ENCODE peak calls at places on chromosomes 5 and 9, in four cellular contexts. G, H, M and K are unnamed samples.

GRCh38 chr5:136066705-136067271 is 38.0 kb downstream of the TGFBI start:
- DNase-seq in M (peak), G (peak), H (peak), K (peak)

GRCh38 chr9:79257215-79257614 is 314.6 kb upstream of the TLE4 start:
- DNase-seq in G (no peak), M (no peak), H (peak), K (peak)

GRCh38 chr5:41670854-41671791 is 160.7 kb upstream of the PLCXD3 start:
- DNase-seq in H (no peak), M (no peak), G (no peak), K (no peak)

GRCh38 chr5:132962429-132962928 is 955 bp downstream of the AFF4 start:
- DNase-seq in G (peak), H (peak), M (peak), K (peak)

GRCh38 chr9:135388530-135388929 is 91.1 kb upstream of the PPP1R26 start:
- DNase-seq in H (no peak), G (no peak), M (no peak), K (no peak)

GRCh38 chr9:99253134-99253533 is 31.1 kb downstream of the SEC61B start:
- DNase-seq in G (no peak), M (no peak), H (no peak), K (no peak)

GRCh38 chr9:114461468-114461867 is 43.8 kb downstream of the WHRN start:
- DNase-seq in M (no peak), G (no peak), H (no peak), K (no peak)

GRCh38 chr5:172733179-172733973 is 37.6 kb downstream of the DUSP1 start:
- DNase-seq in G (peak), H (peak), M (peak), K (peak)

GRCh38 chr9:79824265-79824664 is 252.5 kb downstream of the TLE4 start:
- DNase-seq in G (no peak), M (no peak), H (no peak), K (no peak)

GRCh38 chr5:56259002-56259511 is 25.9 kb upstream of the ANKRD55 start:
- DNase-seq in M (peak), H (no peak), G (peak), K (peak)

GRCh38 chr5:176405656-176406435 is 10.5 kb downstream of the CLTB start:
- DNase-seq in G (no peak), H (no peak), M (no peak), K (no peak)

GRCh38 chr9:97307500-97308163 is at the start of gene CCDC180:
- DNase-seq in H (no peak), G (peak), M (peak), K (peak)

GRCh38 chr5:39164529-39165402 is 54.6 kb downstream of the FYB1 start:
- DNase-seq in G (no peak), M (no peak), H (peak), K (peak)

GRCh38 chr9:38001430-38001829 is 67.6 kb downstream of the SHB start:
- DNase-seq in M (no peak), H (no peak), G (no peak), K (no peak)

GRCh38 chr5:122291000-122291592 is 20.9 kb upstream of the SNCAIP start:
- DNase-seq in H (no peak), M (peak), G (no peak), K (no peak)